ENCODE peak calls at places on chromosomes 7 and 10, in four cellular contexts. One of them, this sample, is unnamed. For H3K9me3, the result is how much of the 10 kb centered on the place peaks cover.

GRCh38 chr7:76349313-76349885 is 9.4 kb downstream of the YWHAG start:
- DNase-seq in PC-3: no peak
- DNase-seq in tibial artery: no peak
- DNase-seq in breast epithelium: no peak
- DNase-seq in this sample: no peak

GRCh38 chr7:134685250-134685649 is 38.6 kb downstream of the BPGM start:
- DNase-seq in PC-3: peak
- DNase-seq in tibial artery: no peak
- DNase-seq in breast epithelium: no peak
- DNase-seq in this sample: no peak

GRCh38 chr7:30450983-30451497 is 27.5 kb downstream of the NOD1 start:
- DNase-seq in PC-3: no peak
- DNase-seq in tibial artery: no peak
- DNase-seq in breast epithelium: no peak
- DNase-seq in this sample: no peak

GRCh38 chr7:134845461-134845860 is 66.0 kb downstream of the CALD1 start:
- DNase-seq in PC-3: peak
- DNase-seq in tibial artery: no peak
- DNase-seq in breast epithelium: no peak
- DNase-seq in this sample: no peak

GRCh38 chr10:97763411-97763810 is 8.4 kb downstream of the SFRP5 start:
- DNase-seq in PC-3: no peak
- DNase-seq in tibial artery: no peak
- DNase-seq in breast epithelium: no peak
- DNase-seq in this sample: no peak

GRCh38 chr7:31934551-31934950 is 135.7 kb downstream of the PDE1C start:
- DNase-seq in PC-3: peak
- DNase-seq in tibial artery: no peak
- DNase-seq in breast epithelium: no peak
- DNase-seq in this sample: no peak

GRCh38 chr7:4774804-4775280 is 581 bp upstream of the AP5Z1 start:
- DNase-seq in PC-3: peak
- DNase-seq in tibial artery: no peak
- DNase-seq in breast epithelium: peak
- DNase-seq in this sample: no peak

GRCh38 chr10:71964669-71965515 is 697 bp downstream of the CHST3 start:
- DNase-seq in PC-3: peak
- DNase-seq in tibial artery: peak
- DNase-seq in breast epithelium: peak
- DNase-seq in this sample: no peak

GRCh38 chr10:71335173-71335572 is 16.1 kb downstream of the SLC29A3 start:
- DNase-seq in PC-3: no peak
- DNase-seq in tibial artery: no peak
- DNase-seq in breast epithelium: no peak
- DNase-seq in this sample: no peak

GRCh38 chr7:50056131-50056530 is 36.9 kb downstream of the ZPBP start:
- DNase-seq in PC-3: no peak
- DNase-seq in tibial artery: no peak
- DNase-seq in breast epithelium: no peak
- DNase-seq in this sample: no peak

GRCh38 chr7:43768201-43768893 is 9.9 kb downstream of the BLVRA start:
- DNase-seq in PC-3: no peak
- DNase-seq in tibial artery: no peak
- DNase-seq in breast epithelium: no peak
- DNase-seq in this sample: no peak

GRCh38 chr10:29874604-29875269 is 184.6 kb downstream of the JCAD start:
- DNase-seq in PC-3: no peak
- DNase-seq in tibial artery: no peak
- DNase-seq in breast epithelium: no peak
- DNase-seq in this sample: no peak

GRCh38 chr10:20181408-20181807 is 365.2 kb downstream of the PLXDC2 start:
- DNase-seq in PC-3: no peak
- DNase-seq in tibial artery: no peak
- DNase-seq in breast epithelium: no peak
- DNase-seq in this sample: no peak

GRCh38 chr10:64760371-64760770 is 1239.2 kb downstream of the REEP3 start:
- DNase-seq in PC-3: peak
- DNase-seq in tibial artery: no peak
- DNase-seq in breast epithelium: no peak
- DNase-seq in this sample: no peak

GRCh38 chr10:60669491-60669890 is 108.8 kb upstream of the CDK1 start:
- DNase-seq in PC-3: no peak
- DNase-seq in tibial artery: no peak
- DNase-seq in breast epithelium: no peak
- DNase-seq in this sample: no peak

GRCh38 chr10:114943000-114943399 is 5.0 kb downstream of the TRUB1 start:
- DNase-seq in PC-3: no peak
- DNase-seq in tibial artery: no peak
- DNase-seq in breast epithelium: no peak
- DNase-seq in this sample: no peak

GRCh38 chr7:13990319-13990983 is 985 bp upstream of the ETV1 start:
- DNase-seq in PC-3: peak
- DNase-seq in tibial artery: peak
- DNase-seq in breast epithelium: peak
- DNase-seq in this sample: no peak

DNA sequence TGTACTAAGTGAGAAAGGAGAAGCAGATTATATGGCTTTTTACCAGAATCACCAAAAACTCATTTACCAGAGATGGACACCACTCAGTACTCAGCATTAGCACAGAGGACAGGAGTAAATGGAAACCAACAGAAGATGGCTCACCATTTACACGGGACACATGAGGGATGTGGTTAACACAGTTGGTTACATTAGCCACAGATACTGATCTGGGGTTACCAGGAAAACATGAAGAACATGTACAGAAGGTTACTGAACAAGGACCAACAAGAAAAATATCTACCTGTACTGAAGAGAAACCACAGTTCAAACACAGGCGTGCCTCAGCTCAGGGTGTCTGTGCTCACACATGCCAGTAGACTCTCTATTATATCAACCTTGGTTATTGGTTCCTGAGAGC is 1285.8 kb upstream of the SORCS1 start:
- DNase-seq in PC-3: peak
- DNase-seq in tibial artery: no peak
- DNase-seq in breast epithelium: no peak
- DNase-seq in this sample: no peak
- H3K9me3 ChIP-seq in PC-3: under half
- H3K9me3 ChIP-seq in tibial artery: under half
- H3K9me3 ChIP-seq in breast epithelium: under half
- H3K9me3 ChIP-seq in this sample: under half

DNA sequence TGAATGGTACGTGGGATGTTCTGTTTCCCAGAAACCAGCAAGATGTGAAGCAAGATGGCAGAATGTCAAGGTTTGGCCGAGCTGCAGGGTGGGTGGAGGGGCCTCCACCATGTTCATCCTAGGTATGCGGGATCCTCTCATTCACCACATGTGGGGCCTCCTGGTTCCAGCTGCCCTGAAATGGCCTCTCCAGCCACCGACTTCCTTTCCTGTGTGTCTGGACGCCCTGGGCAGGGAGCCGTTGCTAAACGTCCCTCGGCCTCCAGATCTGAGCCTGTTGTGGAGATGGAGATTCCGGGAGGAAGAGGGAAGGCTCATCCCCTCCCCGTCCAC is 98.0 kb downstream of the FOXL3 start:
- DNase-seq in PC-3: no peak
- DNase-seq in tibial artery: no peak
- DNase-seq in breast epithelium: peak
- DNase-seq in this sample: no peak
- H3K9me3 ChIP-seq in PC-3: under half
- H3K9me3 ChIP-seq in tibial artery: under half
- H3K9me3 ChIP-seq in breast epithelium: under half
- H3K9me3 ChIP-seq in this sample: under half

GRCh38 chr10:18556522-18557147 is 94.8 kb downstream of the NSUN6 start:
- DNase-seq in PC-3: no peak
- DNase-seq in tibial artery: no peak
- DNase-seq in breast epithelium: no peak
- DNase-seq in this sample: no peak

GRCh38 chr10:18549105-18549504 is 102.3 kb downstream of the NSUN6 start:
- DNase-seq in PC-3: no peak
- DNase-seq in tibial artery: no peak
- DNase-seq in breast epithelium: no peak
- DNase-seq in this sample: no peak

GRCh38 chr10:18557960-18558359 is 93.4 kb downstream of the NSUN6 start:
- DNase-seq in PC-3: no peak
- DNase-seq in tibial artery: no peak
- DNase-seq in breast epithelium: no peak
- DNase-seq in this sample: no peak

GRCh38 chr10:18551473-18551872 is 99.9 kb downstream of the NSUN6 start:
- DNase-seq in PC-3: no peak
- DNase-seq in tibial artery: no peak
- DNase-seq in breast epithelium: no peak
- DNase-seq in this sample: no peak

DNA sequence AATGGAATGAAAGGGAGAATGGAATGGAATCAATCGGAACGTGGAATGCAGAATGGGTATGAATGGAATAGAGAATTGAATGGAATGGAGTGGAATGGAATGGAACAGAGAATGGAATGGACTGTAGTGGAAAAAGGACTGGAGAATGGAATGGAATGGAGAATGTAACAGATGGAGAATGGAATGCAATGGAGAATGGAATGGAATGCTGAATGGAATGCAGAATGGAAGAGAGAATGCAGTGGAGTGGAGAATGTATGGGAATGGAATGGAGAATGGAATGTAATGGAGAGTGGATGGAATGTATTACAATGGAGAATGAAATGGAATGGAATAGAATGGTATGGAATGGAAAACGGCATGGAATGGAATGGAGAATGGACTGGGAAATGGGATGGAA is 96.9 kb downstream of the NSUN6 start:
- DNase-seq in PC-3: no peak
- DNase-seq in tibial artery: no peak
- DNase-seq in breast epithelium: no peak
- DNase-seq in this sample: no peak
- H3K9me3 ChIP-seq in PC-3: under half
- H3K9me3 ChIP-seq in tibial artery: under half
- H3K9me3 ChIP-seq in breast epithelium: under half
- H3K9me3 ChIP-seq in this sample: under half

DNA sequence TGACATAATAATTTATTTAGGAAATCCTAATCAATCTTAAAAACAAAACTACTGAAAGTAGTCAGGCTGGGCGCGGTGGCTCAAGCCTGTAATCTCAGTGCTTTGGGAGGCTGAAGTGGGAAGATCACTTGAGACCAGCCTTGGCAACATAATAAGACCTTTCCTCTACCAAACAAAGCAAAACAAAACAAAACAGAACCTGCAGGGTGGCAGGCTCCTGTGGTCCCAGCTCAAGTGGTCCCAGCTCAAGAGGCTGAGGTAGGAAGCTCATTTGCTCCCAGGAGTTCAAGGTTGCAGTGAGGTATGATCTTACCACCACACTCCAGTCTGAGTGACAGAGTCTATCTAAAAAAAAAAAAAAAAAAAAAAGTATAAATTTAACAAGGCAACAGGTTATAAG is 748.0 kb downstream of the CNTNAP2 start:
- DNase-seq in PC-3: no peak
- DNase-seq in tibial artery: no peak
- DNase-seq in breast epithelium: no peak
- DNase-seq in this sample: no peak
- H3K9me3 ChIP-seq in PC-3: under half
- H3K9me3 ChIP-seq in tibial artery: under half
- H3K9me3 ChIP-seq in breast epithelium: under half
- H3K9me3 ChIP-seq in this sample: under half

DNA sequence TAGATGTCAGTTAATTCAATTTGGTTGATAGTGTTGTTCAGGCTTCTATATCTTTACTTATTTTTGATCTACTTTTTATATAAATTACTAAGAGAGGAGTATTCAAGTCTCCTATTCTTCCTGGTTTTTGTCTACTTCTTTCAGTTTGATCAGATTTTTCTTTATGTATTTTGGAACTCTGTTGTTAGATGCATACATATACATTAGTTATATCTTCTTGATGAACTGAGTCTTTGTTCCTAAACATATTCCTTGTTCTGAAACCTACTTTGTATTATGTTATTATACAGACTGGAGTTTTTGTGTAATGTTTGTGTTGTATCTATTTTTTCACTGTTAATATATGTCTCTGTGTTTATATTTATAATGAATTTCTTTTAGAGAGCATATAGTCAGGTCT is 118.8 kb downstream of the LRMDA start:
- DNase-seq in PC-3: no peak
- DNase-seq in tibial artery: no peak
- DNase-seq in breast epithelium: no peak
- DNase-seq in this sample: no peak
- H3K9me3 ChIP-seq in PC-3: under half
- H3K9me3 ChIP-seq in tibial artery: under half
- H3K9me3 ChIP-seq in breast epithelium: under half
- H3K9me3 ChIP-seq in this sample: under half

GRCh38 chr10:110978204-110978603 is 58.8 kb downstream of the SHOC2 start:
- DNase-seq in PC-3: no peak
- DNase-seq in tibial artery: no peak
- DNase-seq in breast epithelium: no peak
- DNase-seq in this sample: no peak
- H3K9me3 ChIP-seq in PC-3: under half
- H3K9me3 ChIP-seq in tibial artery: under half
- H3K9me3 ChIP-seq in breast epithelium: under half
- H3K9me3 ChIP-seq in this sample: under half

DNA sequence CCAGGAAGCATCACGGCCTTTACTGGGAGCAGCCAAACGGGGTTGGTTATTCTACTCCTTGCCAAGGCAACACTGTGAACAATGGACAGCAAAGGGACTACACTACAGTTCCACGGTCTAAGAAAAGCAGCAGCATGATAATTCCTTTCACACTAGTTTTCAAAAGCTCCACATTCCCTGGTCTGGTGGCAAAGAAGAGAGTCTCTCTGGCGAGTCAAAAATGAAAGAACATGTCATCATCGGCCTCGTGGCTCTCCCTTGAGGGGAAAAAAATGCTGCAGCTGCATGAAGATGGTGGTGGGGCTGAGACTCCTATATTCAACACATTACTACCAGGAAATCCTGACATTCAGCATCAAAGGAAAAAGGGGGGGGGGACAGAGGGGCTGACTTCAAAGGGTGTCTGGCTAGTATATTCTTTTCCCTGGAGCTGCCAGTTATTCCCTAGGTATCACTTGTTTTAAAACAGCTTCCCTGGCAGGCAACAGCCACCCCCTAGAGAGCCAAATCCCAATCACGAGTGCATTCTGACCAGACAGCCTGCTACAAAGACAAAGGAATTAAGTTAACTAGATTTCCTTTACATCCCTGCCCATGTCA is 49.1 kb downstream of the SLC37A3 start:
- DNase-seq in PC-3: no peak
- DNase-seq in tibial artery: no peak
- DNase-seq in breast epithelium: no peak
- DNase-seq in this sample: no peak
- H3K9me3 ChIP-seq in PC-3: under half
- H3K9me3 ChIP-seq in tibial artery: under half
- H3K9me3 ChIP-seq in breast epithelium: under half
- H3K9me3 ChIP-seq in this sample: under half

GRCh38 chr7:158255558-158255957 is 332.1 kb downstream of the PTPRN2 start:
- DNase-seq in PC-3: no peak
- DNase-seq in tibial artery: peak
- DNase-seq in breast epithelium: no peak
- DNase-seq in this sample: no peak
- H3K9me3 ChIP-seq in PC-3: under half
- H3K9me3 ChIP-seq in tibial artery: under half
- H3K9me3 ChIP-seq in breast epithelium: under half
- H3K9me3 ChIP-seq in this sample: under half

GRCh38 chr10:128476845-128477244 is 350.6 kb upstream of the MKI67 start:
- DNase-seq in PC-3: no peak
- DNase-seq in tibial artery: no peak
- DNase-seq in breast epithelium: no peak
- DNase-seq in this sample: no peak
- H3K9me3 ChIP-seq in PC-3: under half
- H3K9me3 ChIP-seq in tibial artery: under half
- H3K9me3 ChIP-seq in breast epithelium: under half
- H3K9me3 ChIP-seq in this sample: under half